ENCODE peak calls at places on chromosomes 4 and X, in five cellular contexts. D, I, F, U and G are unnamed samples. For H3K9me3, the result is how much of the 10 kb centered on the place peaks cover.

GRCh38 chr4:148207074-148207473 is 235.1 kb downstream of the NR3C2 start:
- DNase-seq in D (no peak), U (no peak), I (no peak), F (no peak), G (no peak)

GRCh38 chrX:30948626-30949025 is 59.6 kb upstream of the TAB3 start:
- DNase-seq in I (no peak), F (no peak), D (no peak), U (no peak), G (no peak)

GRCh38 chr4:113173865-113174264 is 124.4 kb downstream of the ANK2 start:
- DNase-seq in F (no peak), D (no peak), I (no peak), U (no peak), G (no peak)

GRCh38 chr4:8940792-8941491 is 69.3 kb upstream of the HMX1 start:
- DNase-seq in U (no peak), I (no peak), D (no peak), F (no peak), G (no peak)

GRCh38 chrX:13069771-13070410 is 25.5 kb upstream of the FAM9C start:
- DNase-seq in I (no peak), D (no peak), F (peak), U (no peak), G (no peak)

GRCh38 chr4:15575951-15576350 is 79.2 kb downstream of the FBXL5 start:
- DNase-seq in I (no peak), F (no peak), U (no peak), D (no peak), G (no peak)

GRCh38 chrX:39996561-39996960 is 101.2 kb downstream of the BCOR start:
- DNase-seq in D (no peak), U (no peak), F (no peak), I (no peak), G (no peak)

GRCh38 chr4:184074989-184075388 is 142.7 kb downstream of the ENPP6 start:
- DNase-seq in F (no peak), D (no peak), I (no peak), U (no peak), G (no peak)

GRCh38 chr4:84238247-84239090 is 260.6 kb downstream of the NKX6-1 start:
- DNase-seq in I (no peak), U (no peak), F (peak), D (no peak), G (no peak)

GRCh38 chr4:123600921-123601904 is 204.6 kb downstream of the SPRY1 start:
- DNase-seq in F (no peak), D (no peak), U (no peak), I (no peak), G (no peak)

GRCh38 chr4:110480031-110480549 is 4.1 kb downstream of the ENPEP start:
- DNase-seq in U (no peak), F (peak), I (peak), D (no peak), G (no peak)

GRCh38 chr4:78024692-78025091 is 32.4 kb upstream of the FRAS1 start:
- DNase-seq in D (no peak), U (no peak), I (no peak), F (peak), G (no peak)

GRCh38 chrX:133215747-133216146 is 2.4 kb downstream of the TFDP3 start:
- DNase-seq in F (peak), I (no peak), U (no peak), D (no peak), G (no peak)

GRCh38 chr4:140641789-140642439 is 73.2 kb upstream of the UCP1 start:
- DNase-seq in F (no peak), I (no peak), U (peak), D (no peak), G (no peak)

GRCh38 chr4:67779631-67780030 is 25.4 kb upstream of the GNRHR start:
- DNase-seq in U (no peak), I (no peak), F (peak), D (no peak), G (no peak)

GRCh38 chr4:25068386-25068785 is 37.6 kb upstream of the LGI2 start:
- DNase-seq in D (no peak), F (no peak), I (no peak), U (no peak), G (no peak)

GRCh38 chrX:102154900-102155805 is 624 bp downstream of the BEX5 start:
- DNase-seq in F (peak), D (peak), U (no peak), I (no peak), G (no peak)

GRCh38 chrX:53223955-53224859 is 800 bp downstream of the KDM5C start:
- DNase-seq in D (peak), F (peak), I (no peak), U (no peak), G (peak)

GRCh38 chrX:97126020-97126419 is 242.3 kb downstream of the RPA4 start:
- DNase-seq in D (no peak), I (no peak), F (peak), U (no peak), G (no peak)

GRCh38 chr4:6221851-6222760 is 21.8 kb upstream of the JAKMIP1 start:
- DNase-seq in F (peak), D (peak), U (peak), I (no peak), G (peak)

GRCh38 chr4:2332976-2333319 is 71.0 kb upstream of the MXD4 start:
- DNase-seq in D (no peak), U (no peak), F (no peak), I (no peak), G (no peak)

GRCh38 chrX:28586291-28586690 is 955 bp upstream of the IL1RAPL1 start:
- DNase-seq in I (peak), F (no peak), D (no peak), U (no peak), G (no peak)

GRCh38 chrX:135340827-135341226 is 31.5 kb downstream of the ETDC start:
- DNase-seq in U (no peak), I (no peak), F (peak), D (no peak), G (no peak)

GRCh38 chr4:183602444-183603102 is 56.4 kb downstream of the RWDD4 start:
- DNase-seq in F (peak), I (no peak), U (no peak), D (peak), G (no peak)

GRCh38 chrX:119410027-119410819 is 11.1 kb downstream of the SLC25A43 start:
- DNase-seq in D (no peak), I (peak), U (peak), F (peak), G (no peak)

GRCh38 chr4:137203601-137204000 is 328.7 kb downstream of the PCDH18 start:
- DNase-seq in D (no peak), F (peak), I (no peak), U (no peak), G (no peak)

GRCh38 chr4:165440415-165440882 is 61.6 kb downstream of the CPE start:
- DNase-seq in U (no peak), I (no peak), D (no peak), F (peak), G (no peak)

GRCh38 chrX:43456056-43456455 is 200.0 kb upstream of the MAOA start:
- DNase-seq in F (no peak), D (no peak), I (no peak), U (no peak), G (no peak)

GRCh38 chr4:181854142-181854541 is 389.1 kb upstream of the TENM3 start:
- DNase-seq in D (no peak), I (no peak), U (no peak), F (peak), G (no peak)

GRCh38 chr4:25911356-25911755 is 2.7 kb upstream of the SMIM20 start:
- DNase-seq in D (no peak), I (no peak), F (no peak), U (no peak), G (no peak)

GRCh38 chr4:124710253-124710849 is 2.2 kb downstream of the ANKRD50 start:
- DNase-seq in I (no peak), D (no peak), U (no peak), F (peak), G (no peak)

GRCh38 chr4:140326395-140326993 is 47.0 kb upstream of the SCOC start:
- DNase-seq in I (no peak), D (no peak), F (peak), U (no peak), G (peak)

GRCh38 chr4:91829531-91829930 is 474.2 kb upstream of the GRID2 start:
- DNase-seq in F (no peak), I (no peak), D (no peak), U (no peak), G (no peak)

GRCh38 chr4:91830681-91831395 is 472.9 kb upstream of the GRID2 start:
- DNase-seq in I (no peak), F (no peak), D (no peak), U (no peak), G (no peak)

GRCh38 chr4:91826186-91826585 is 477.6 kb upstream of the GRID2 start:
- DNase-seq in I (no peak), U (no peak), D (no peak), F (no peak), G (no peak)

GRCh38 chr4:91824773-91825172 is 479.0 kb upstream of the GRID2 start:
- DNase-seq in U (no peak), D (no peak), I (no peak), F (no peak), G (no peak)

GRCh38 chr4:91827914-91828313 is 475.9 kb upstream of the GRID2 start:
- DNase-seq in U (no peak), F (no peak), D (no peak), I (no peak), G (no peak)
- H3K9me3 ChIP-seq in U (under half), F (under half), D (under half), I (under half), G (under half)

DNA sequence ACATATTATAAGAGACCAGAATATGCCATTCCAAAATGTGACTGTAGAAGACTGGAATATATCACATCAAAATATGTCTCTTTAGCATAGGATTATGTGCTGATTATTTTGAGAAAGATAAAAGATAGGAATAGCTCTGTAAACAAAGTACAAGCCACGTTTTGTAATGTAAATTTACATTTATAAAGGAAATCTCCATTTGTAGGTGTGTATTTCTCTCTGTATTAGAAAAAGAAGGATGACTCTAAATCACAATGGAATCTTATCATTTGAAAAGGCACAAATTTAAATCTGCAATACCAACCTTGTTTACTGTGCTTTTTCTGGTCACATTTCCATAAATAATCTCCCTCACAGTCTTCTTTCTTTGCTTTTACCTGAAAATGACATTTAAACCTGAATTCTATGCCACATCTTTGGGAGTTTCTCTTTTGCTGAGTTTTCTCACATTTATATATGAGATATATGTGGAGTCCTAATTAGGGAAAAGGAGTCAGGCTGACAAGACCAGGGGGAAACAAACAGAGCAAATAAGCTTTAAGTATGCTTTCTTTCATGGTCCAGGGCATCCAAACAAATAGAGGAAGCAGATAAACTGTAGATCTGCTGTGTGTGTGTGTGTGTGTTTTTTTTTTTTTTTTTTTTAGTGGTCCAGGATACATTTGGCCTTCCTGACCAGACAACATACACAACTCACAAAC is 244.0 kb downstream of the CPXCR1 start:
- DNase-seq in D (no peak), F (no peak), I (no peak), U (no peak), G (no peak)
- H3K4me3 ChIP-seq in D (no peak), F (no peak), I (no peak), U (no peak), G (no peak)

GRCh38 chr4:12203945-12204344 is 775.3 kb upstream of the HS3ST1 start:
- DNase-seq in F (no peak), D (no peak), I (no peak), U (no peak), G (no peak)
- H3K9me3 ChIP-seq in F (under half), D (under half), I (under half), U (under half), G (under half)

DNA sequence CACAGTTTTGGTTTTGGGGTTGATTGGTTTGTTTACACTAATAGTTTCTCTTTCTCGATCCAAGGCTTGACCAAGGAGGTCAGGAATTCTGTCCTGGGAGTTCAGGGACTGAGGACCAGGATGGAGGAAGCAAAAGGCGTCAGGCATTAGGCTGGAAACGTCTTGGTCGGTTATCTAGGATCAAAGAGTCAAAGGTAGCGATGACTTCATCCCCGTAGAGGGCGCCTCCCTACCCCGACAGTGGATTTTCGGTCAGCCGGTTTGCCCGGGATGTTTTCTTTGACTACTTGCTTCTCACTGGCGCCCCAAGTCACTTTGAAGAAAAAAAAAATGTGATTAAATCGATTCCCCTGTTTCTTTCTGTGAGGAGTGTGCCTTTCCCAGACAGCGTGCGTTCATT is 985 bp upstream of the FHDC1 start:
- DNase-seq in F (no peak), D (no peak), U (no peak), I (no peak), G (no peak)
- H3K4me3 ChIP-seq in F (no peak), D (no peak), U (peak), I (no peak), G (no peak)

DNA sequence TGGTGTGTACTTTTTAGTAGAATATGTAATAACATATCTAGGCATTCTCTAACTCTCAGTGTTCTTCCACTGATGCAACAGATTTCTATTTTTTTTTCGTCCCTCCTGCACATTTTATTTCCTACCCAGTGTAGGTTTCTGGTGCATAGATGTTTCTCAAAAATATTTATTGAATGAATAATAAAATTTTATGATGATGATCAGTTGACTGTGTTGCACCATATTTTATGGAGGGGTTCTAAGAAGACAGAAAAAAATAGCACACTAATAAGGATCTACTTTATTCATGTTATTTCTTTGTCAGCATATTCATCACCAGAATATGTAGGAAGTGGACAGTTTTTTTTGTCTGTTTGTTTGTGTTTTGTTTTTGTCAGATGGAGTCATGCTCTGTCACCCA is 2529.3 kb downstream of the ARAP2 start:
- DNase-seq in D (no peak), U (no peak), I (no peak), F (no peak), G (no peak)
- H3K9me3 ChIP-seq in D (under half), U (under half), I (under half), F (under half), G (under half)

GRCh38 chr4:145734051-145734450 is 54.1 kb downstream of the C4orf51 start:
- DNase-seq in U (no peak), I (no peak), F (peak), D (no peak), G (no peak)
- H3K4me3 ChIP-seq in U (no peak), I (peak), F (peak), D (no peak), G (no peak)

GRCh38 chrX:86013792-86014191 is 33.6 kb downstream of the CHM start:
- DNase-seq in U (no peak), D (no peak), I (no peak), F (no peak), G (no peak)
- H3K9me3 ChIP-seq in U (under half), D (under half), I (under half), F (under half), G (under half)

DNA sequence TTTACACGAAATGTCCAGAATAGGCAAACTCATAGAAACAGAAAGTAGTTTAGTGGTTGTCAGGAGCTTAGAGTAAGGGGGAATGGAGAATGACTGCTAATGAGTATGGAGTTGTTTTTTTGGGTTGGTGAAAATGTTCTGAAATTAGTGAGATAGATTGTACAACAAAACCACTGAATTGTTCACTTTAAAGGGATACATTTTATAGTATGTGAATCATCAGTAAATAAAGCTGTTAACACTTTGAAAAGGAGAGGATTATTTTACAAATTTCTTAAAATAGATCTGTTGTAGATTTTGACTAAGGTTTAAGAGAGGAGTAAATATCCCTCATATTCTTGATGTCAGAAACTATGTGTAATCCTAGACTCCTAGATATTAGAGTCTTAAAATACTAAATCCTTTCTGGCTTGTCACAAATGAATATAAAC is 82.7 kb downstream of the RAPGEF2 start:
- DNase-seq in F (peak), U (no peak), I (no peak), D (no peak), G (no peak)
- H3K4me3 ChIP-seq in F (no peak), U (no peak), I (no peak), D (no peak), G (no peak)